ENCODE peak calls at places on chromosomes 13 and 19, in seven cellular contexts. One of them, this sample, is unnamed.

GRCh38 chr13:110042253-110042652 is 255.9 kb upstream of the IRS2 start:
- DNase-seq in HCT116: no peak
- DNase-seq in SK-N-SH: no peak
- DNase-seq in K562: no peak
- DNase-seq in GM12878: no peak
- DNase-seq in H1: no peak
- DNase-seq in HepG2: no peak
- DNase-seq in this sample: no peak

GRCh38 chr19:14114854-14115253 is 2.7 kb downstream of the PRKACA start:
- DNase-seq in HCT116: no peak
- DNase-seq in SK-N-SH: peak
- DNase-seq in K562: peak
- DNase-seq in GM12878: no peak
- DNase-seq in H1: no peak
- DNase-seq in HepG2: no peak
- DNase-seq in this sample: no peak

GRCh38 chr19:40365613-40366401 is 17.3 kb downstream of the PLD3 start:
- DNase-seq in HCT116: no peak
- DNase-seq in SK-N-SH: peak
- DNase-seq in K562: peak
- DNase-seq in GM12878: no peak
- DNase-seq in H1: peak
- DNase-seq in HepG2: no peak
- DNase-seq in this sample: no peak

GRCh38 chr19:31066385-31066784 is 282.9 kb downstream of the TSHZ3 start:
- DNase-seq in HCT116: no peak
- DNase-seq in SK-N-SH: no peak
- DNase-seq in K562: no peak
- DNase-seq in GM12878: no peak
- DNase-seq in H1: no peak
- DNase-seq in HepG2: no peak
- DNase-seq in this sample: no peak

GRCh38 chr19:21434967-21435544 is 38.1 kb downstream of the ZNF493 start:
- DNase-seq in HCT116: no peak
- DNase-seq in SK-N-SH: peak
- DNase-seq in K562: no peak
- DNase-seq in GM12878: no peak
- DNase-seq in H1: no peak
- DNase-seq in HepG2: no peak
- DNase-seq in this sample: no peak

GRCh38 chr13:36981156-36981743 is 17.9 kb downstream of the ALG5 start:
- DNase-seq in HCT116: no peak
- DNase-seq in SK-N-SH: peak
- DNase-seq in K562: peak
- DNase-seq in GM12878: no peak
- DNase-seq in H1: no peak
- DNase-seq in HepG2: peak
- DNase-seq in this sample: peak

GRCh38 chr19:51000426-51000825 is 978 bp downstream of the KLK8 start:
- DNase-seq in HCT116: no peak
- DNase-seq in SK-N-SH: no peak
- DNase-seq in K562: no peak
- DNase-seq in GM12878: no peak
- DNase-seq in H1: no peak
- DNase-seq in HepG2: no peak
- DNase-seq in this sample: no peak

GRCh38 chr13:84377071-84377470 is 494.8 kb upstream of the SLITRK1 start:
- DNase-seq in HCT116: no peak
- DNase-seq in SK-N-SH: no peak
- DNase-seq in K562: no peak
- DNase-seq in GM12878: no peak
- DNase-seq in H1: no peak
- DNase-seq in HepG2: no peak
- DNase-seq in this sample: no peak

GRCh38 chr19:57813919-57814504 is 701 bp downstream of the ZNF552 start:
- DNase-seq in HCT116: no peak
- DNase-seq in SK-N-SH: no peak
- DNase-seq in K562: peak
- DNase-seq in GM12878: no peak
- DNase-seq in H1: no peak
- DNase-seq in HepG2: peak
- DNase-seq in this sample: no peak

GRCh38 chr13:80599765-80600164 is 258.8 kb upstream of the SPRY2 start:
- DNase-seq in HCT116: no peak
- DNase-seq in SK-N-SH: no peak
- DNase-seq in K562: peak
- DNase-seq in GM12878: no peak
- DNase-seq in H1: no peak
- DNase-seq in HepG2: no peak
- DNase-seq in this sample: no peak

GRCh38 chr19:7849631-7850428 is 19.8 kb downstream of the EVI5L start:
- DNase-seq in HCT116: no peak
- DNase-seq in SK-N-SH: no peak
- DNase-seq in K562: no peak
- DNase-seq in GM12878: no peak
- DNase-seq in H1: no peak
- DNase-seq in HepG2: no peak
- DNase-seq in this sample: no peak

GRCh38 chr13:99983401-99984133 is 2.0 kb downstream of the ZIC2 start:
- DNase-seq in HCT116: no peak
- DNase-seq in SK-N-SH: peak
- DNase-seq in K562: peak
- DNase-seq in GM12878: no peak
- DNase-seq in H1: no peak
- DNase-seq in HepG2: no peak
- DNase-seq in this sample: peak

GRCh38 chr13:97834255-97834654 is 119.2 kb upstream of the IPO5 start:
- DNase-seq in HCT116: no peak
- DNase-seq in SK-N-SH: no peak
- DNase-seq in K562: no peak
- DNase-seq in GM12878: no peak
- DNase-seq in H1: no peak
- DNase-seq in HepG2: no peak
- DNase-seq in this sample: no peak

GRCh38 chr13:112444416-112445399 is 68.6 kb downstream of the SPACA7 start:
- DNase-seq in HCT116: no peak
- DNase-seq in SK-N-SH: no peak
- DNase-seq in K562: no peak
- DNase-seq in GM12878: no peak
- DNase-seq in H1: no peak
- DNase-seq in HepG2: no peak
- DNase-seq in this sample: no peak

GRCh38 chr13:54934121-54934520 is 1905.5 kb downstream of the OLFM4 start:
- DNase-seq in HCT116: no peak
- DNase-seq in SK-N-SH: no peak
- DNase-seq in K562: no peak
- DNase-seq in GM12878: no peak
- DNase-seq in H1: no peak
- DNase-seq in HepG2: no peak
- DNase-seq in this sample: no peak

GRCh38 chr13:46801831-46802230 is 4.9 kb upstream of the ESD start:
- DNase-seq in HCT116: no peak
- DNase-seq in SK-N-SH: no peak
- DNase-seq in K562: no peak
- DNase-seq in GM12878: no peak
- DNase-seq in H1: no peak
- DNase-seq in HepG2: no peak
- DNase-seq in this sample: no peak

GRCh38 chr19:40523322-40524047 is 53.2 kb upstream of the SHKBP1 start:
- DNase-seq in HCT116: peak
- DNase-seq in SK-N-SH: peak
- DNase-seq in K562: peak
- DNase-seq in GM12878: no peak
- DNase-seq in H1: no peak
- DNase-seq in HepG2: peak
- DNase-seq in this sample: peak

GRCh38 chr19:36987091-36987490 is 71.0 kb downstream of the ZNF568 start:
- DNase-seq in HCT116: no peak
- DNase-seq in SK-N-SH: no peak
- DNase-seq in K562: no peak
- DNase-seq in GM12878: no peak
- DNase-seq in H1: no peak
- DNase-seq in HepG2: no peak
- DNase-seq in this sample: no peak

GRCh38 chr13:41178040-41178439 is 16.3 kb downstream of the KBTBD7 start:
- DNase-seq in HCT116: no peak
- DNase-seq in SK-N-SH: no peak
- DNase-seq in K562: no peak
- DNase-seq in GM12878: no peak
- DNase-seq in H1: no peak
- DNase-seq in HepG2: no peak
- DNase-seq in this sample: no peak

GRCh38 chr13:76856141-76856571 is 30.0 kb downstream of the KCTD12 start:
- DNase-seq in HCT116: no peak
- DNase-seq in SK-N-SH: no peak
- DNase-seq in K562: no peak
- DNase-seq in GM12878: no peak
- DNase-seq in H1: no peak
- DNase-seq in HepG2: no peak
- DNase-seq in this sample: no peak

GRCh38 chr13:113586661-113587479 is 2.3 kb downstream of the TFDP1 start:
- DNase-seq in HCT116: no peak
- DNase-seq in SK-N-SH: no peak
- DNase-seq in K562: no peak
- DNase-seq in GM12878: no peak
- DNase-seq in H1: no peak
- DNase-seq in HepG2: no peak
- DNase-seq in this sample: no peak

GRCh38 chr13:76552807-76553206 is 333.4 kb downstream of the KCTD12 start:
- DNase-seq in HCT116: no peak
- DNase-seq in SK-N-SH: no peak
- DNase-seq in K562: no peak
- DNase-seq in GM12878: no peak
- DNase-seq in H1: no peak
- DNase-seq in HepG2: no peak
- DNase-seq in this sample: no peak

GRCh38 chr19:10010939-10011338 is 635 bp upstream of the COL5A3 start:
- DNase-seq in HCT116: no peak
- DNase-seq in SK-N-SH: peak
- DNase-seq in K562: no peak
- DNase-seq in GM12878: no peak
- DNase-seq in H1: no peak
- DNase-seq in HepG2: no peak
- DNase-seq in this sample: no peak

GRCh38 chr19:10007811-10008211 is 2.5 kb downstream of the COL5A3 start:
- DNase-seq in HCT116: no peak
- DNase-seq in SK-N-SH: peak
- DNase-seq in K562: no peak
- DNase-seq in GM12878: no peak
- DNase-seq in H1: no peak
- DNase-seq in HepG2: no peak
- DNase-seq in this sample: no peak

GRCh38 chr19:10010247-10010691 is at the start of gene COL5A3:
- DNase-seq in HCT116: no peak
- DNase-seq in SK-N-SH: peak
- DNase-seq in K562: no peak
- DNase-seq in GM12878: no peak
- DNase-seq in H1: no peak
- DNase-seq in HepG2: no peak
- DNase-seq in this sample: no peak

GRCh38 chr19:10009269-10009665 is 1.0 kb downstream of the COL5A3 start:
- DNase-seq in HCT116: no peak
- DNase-seq in SK-N-SH: peak
- DNase-seq in K562: peak
- DNase-seq in GM12878: no peak
- DNase-seq in H1: no peak
- DNase-seq in HepG2: no peak
- DNase-seq in this sample: no peak

GRCh38 chr19:10009714-10010224 is 535 bp downstream of the COL5A3 start:
- DNase-seq in HCT116: no peak
- DNase-seq in SK-N-SH: no peak
- DNase-seq in K562: no peak
- DNase-seq in GM12878: no peak
- DNase-seq in H1: no peak
- DNase-seq in HepG2: no peak
- DNase-seq in this sample: no peak
- TF ChIP-seq JUND in HCT116: no peak
- TF ChIP-seq JUND in SK-N-SH: no peak
- TF ChIP-seq JUND in K562: no peak
- TF ChIP-seq JUND in GM12878: no peak
- TF ChIP-seq JUND in H1: no peak
- TF ChIP-seq JUND in HepG2: no peak
- TF ChIP-seq JUND in this sample: no peak

GRCh38 chr19:43780706-43781525 is at the start of gene KCNN4:
- DNase-seq in HCT116: peak
- DNase-seq in SK-N-SH: no peak
- DNase-seq in K562: peak
- DNase-seq in GM12878: no peak
- DNase-seq in H1: no peak
- DNase-seq in HepG2: no peak
- DNase-seq in this sample: no peak
- TF ChIP-seq JUND in HCT116: no peak
- TF ChIP-seq JUND in SK-N-SH: no peak
- TF ChIP-seq JUND in K562: no peak
- TF ChIP-seq JUND in GM12878: no peak
- TF ChIP-seq JUND in H1: no peak
- TF ChIP-seq JUND in HepG2: no peak
- TF ChIP-seq JUND in this sample: no peak

DNA sequence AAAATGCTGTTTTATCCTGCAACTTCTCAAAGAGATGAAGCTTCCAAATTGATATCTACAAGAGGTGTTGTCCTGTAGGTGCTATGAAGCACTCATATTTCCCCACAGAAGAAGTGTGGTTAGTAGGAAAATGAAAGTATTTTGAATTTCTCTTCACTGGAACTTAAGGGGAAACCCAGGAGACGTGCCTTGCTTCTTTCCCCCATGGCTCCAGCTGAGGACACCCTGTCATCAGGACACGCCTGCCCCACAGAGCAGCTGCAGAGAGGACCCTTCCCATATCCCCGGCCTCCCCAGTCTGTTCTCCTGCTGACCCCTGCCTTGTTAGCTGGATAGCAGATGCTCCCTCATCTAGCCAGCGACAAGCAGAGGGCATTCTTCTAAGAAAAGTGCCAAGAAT is 371.3 kb downstream of the COG6 start:
- DNase-seq in HCT116: no peak
- DNase-seq in SK-N-SH: no peak
- DNase-seq in K562: no peak
- DNase-seq in GM12878: peak
- DNase-seq in H1: no peak
- DNase-seq in HepG2: no peak
- DNase-seq in this sample: no peak
- TF ChIP-seq JUND in HCT116: no peak
- TF ChIP-seq JUND in SK-N-SH: no peak
- TF ChIP-seq JUND in K562: no peak
- TF ChIP-seq JUND in GM12878: no peak
- TF ChIP-seq JUND in H1: no peak
- TF ChIP-seq JUND in HepG2: no peak
- TF ChIP-seq JUND in this sample: no peak

DNA sequence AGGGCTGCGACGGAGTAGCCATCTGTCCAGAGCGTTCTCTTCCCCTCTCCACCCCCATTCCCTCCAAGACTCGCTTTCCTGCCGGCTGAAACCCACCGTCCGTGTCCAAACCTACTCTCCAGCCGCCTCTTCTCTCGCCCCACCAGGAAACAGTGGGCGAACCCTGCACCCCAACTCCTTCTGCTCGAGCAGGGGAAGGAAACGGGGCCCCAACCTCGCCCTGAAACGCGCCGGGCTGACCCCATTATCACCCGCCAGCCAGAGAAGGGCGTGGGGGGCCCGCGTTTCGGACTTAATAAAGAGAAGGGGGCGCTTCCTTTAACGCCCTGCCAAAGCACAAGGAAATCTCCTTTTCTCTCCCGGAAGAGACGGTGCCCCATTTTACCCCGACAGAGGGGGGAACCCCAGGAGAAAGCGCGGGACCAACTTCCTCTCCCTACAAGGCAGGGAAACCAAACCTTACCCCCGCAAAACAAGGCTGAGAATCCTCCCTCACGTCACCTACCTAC is 2.4 kb downstream of the ZC3H4 start:
- DNase-seq in HCT116: no peak
- DNase-seq in SK-N-SH: peak
- DNase-seq in K562: peak
- DNase-seq in GM12878: no peak
- DNase-seq in H1: no peak
- DNase-seq in HepG2: no peak
- DNase-seq in this sample: no peak
- TF ChIP-seq JUND in HCT116: no peak
- TF ChIP-seq JUND in SK-N-SH: no peak
- TF ChIP-seq JUND in K562: no peak
- TF ChIP-seq JUND in GM12878: no peak
- TF ChIP-seq JUND in H1: no peak
- TF ChIP-seq JUND in HepG2: no peak
- TF ChIP-seq JUND in this sample: no peak